ENCODE peak calls at places on chromosomes 12 and 14, in eight cellular contexts. A, X, Q, H, J, K, L and Z are unnamed samples.

GRCh38 chr12:78095623-78096022 is 264.9 kb downstream of the NAV3 start:
- DNase-seq in A (no peak), X (no peak), Q (no peak), H (no peak), J (no peak), K (no peak), L (no peak), Z (no peak)

GRCh38 chr14:98952595-98953325 is 319.2 kb downstream of the BCL11B start:
- DNase-seq in A (no peak), X (peak), Q (no peak), H (no peak), J (peak), K (no peak), L (no peak), Z (no peak)

GRCh38 chr12:108457006-108457733 is 57.9 kb upstream of the FICD start:
- DNase-seq in A (no peak), X (peak), Q (peak), H (peak), J (peak), K (no peak), L (no peak), Z (peak)

GRCh38 chr14:22985894-22986507 is 3.6 kb upstream of the AJUBA start:
- DNase-seq in A (no peak), X (no peak), Q (no peak), H (no peak), J (no peak), K (no peak), L (no peak), Z (no peak)

GRCh38 chr12:27233814-27234213 is 10.3 kb upstream of the STK38L start:
- DNase-seq in A (no peak), X (no peak), Q (no peak), H (no peak), J (no peak), K (no peak), L (no peak), Z (no peak)

GRCh38 chr12:49661191-49661590 is 37.8 kb downstream of the PRPF40B start:
- DNase-seq in A (no peak), X (no peak), Q (no peak), H (no peak), J (no peak), K (no peak), L (peak), Z (no peak)

GRCh38 chr12:118874698-118875548 is 106.4 kb upstream of the SRRM4 start:
- DNase-seq in A (no peak), X (no peak), Q (peak), H (no peak), J (no peak), K (no peak), L (no peak), Z (peak)

GRCh38 chr14:68164723-68165122 is 345.1 kb downstream of the RAD51B start:
- DNase-seq in A (no peak), X (no peak), Q (no peak), H (no peak), J (no peak), K (no peak), L (no peak), Z (no peak)

GRCh38 chr14:64232944-64233343 is 61.2 kb downstream of the ESR2 start:
- DNase-seq in A (no peak), X (no peak), Q (no peak), H (no peak), J (no peak), K (no peak), L (peak), Z (no peak)

GRCh38 chr14:94897092-94897491 is 127.2 kb upstream of the GSC start:
- DNase-seq in A (no peak), X (no peak), Q (no peak), H (no peak), J (no peak), K (no peak), L (no peak), Z (no peak)

GRCh38 chr12:131929530-131930456 is 717 bp downstream of the PUS1 start:
- DNase-seq in A (no peak), X (no peak), Q (peak), H (peak), J (peak), K (peak), L (peak), Z (peak)

GRCh38 chr14:72701610-72702009 is 192.3 kb downstream of the DPF3 start:
- DNase-seq in A (no peak), X (peak), Q (no peak), H (no peak), J (peak), K (no peak), L (no peak), Z (no peak)

GRCh38 chr12:57380300-57380699 is 50.5 kb downstream of the R3HDM2 start:
- DNase-seq in A (no peak), X (no peak), Q (no peak), H (no peak), J (no peak), K (no peak), L (no peak), Z (no peak)

GRCh38 chr14:93643676-93644075 is 144.6 kb downstream of the PRIMA1 start:
- DNase-seq in A (no peak), X (no peak), Q (no peak), H (no peak), J (no peak), K (no peak), L (no peak), Z (no peak)

GRCh38 chr12:114735011-114735410 is 51.0 kb upstream of the TBX3 start:
- DNase-seq in A (no peak), X (no peak), Q (no peak), H (no peak), J (no peak), K (no peak), L (no peak), Z (no peak)

GRCh38 chr12:98355322-98355721 is 160.1 kb upstream of the TMPO start:
- DNase-seq in A (no peak), X (peak), Q (no peak), H (no peak), J (no peak), K (no peak), L (no peak), Z (no peak)

GRCh38 chr12:30201301-30202160 is 417.8 kb upstream of the TMTC1 start:
- DNase-seq in A (no peak), X (peak), Q (no peak), H (no peak), J (no peak), K (no peak), L (no peak), Z (no peak)

GRCh38 chr14:92385561-92385960 is 62.6 kb downstream of the SLC24A4 start:
- DNase-seq in A (no peak), X (no peak), Q (no peak), H (no peak), J (peak), K (no peak), L (no peak), Z (peak)

GRCh38 chr14:101402936-101403660 is 158.2 kb upstream of the DIO3 start:
- DNase-seq in A (no peak), X (peak), Q (no peak), H (no peak), J (no peak), K (no peak), L (no peak), Z (no peak)